ENCODE peak calls at places on chromosomes 6 and 20, in four cellular contexts. P, D, L and S are unnamed samples.

GRCh38 chr6:72464246-72464645 is 157.6 kb upstream of the KCNQ5 start:
- DNase-seq in D (no peak), L (no peak), P (no peak), S (no peak)

GRCh38 chr6:169189227-169189626 is 64.4 kb downstream of the THBS2 start:
- DNase-seq in P (no peak), D (no peak), L (no peak), S (no peak)

GRCh38 chr6:5085638-5086293 is 625 bp downstream of the PPP1R3G start:
- DNase-seq in L (peak; percentile 29), P (no peak), D (no peak), S (no peak)

GRCh38 chr6:82980086-82980485 is 85.6 kb downstream of the UBE3D start:
- DNase-seq in L (no peak), D (no peak), P (no peak), S (no peak)

GRCh38 chr6:15945593-15946159 is 183.2 kb upstream of the MYLIP start:
- DNase-seq in L (no peak), D (no peak), P (no peak), S (no peak)

GRCh38 chr6:54980511-54981275 is 134.1 kb downstream of the FAM83B start:
- DNase-seq in D (no peak), P (no peak), L (no peak), S (no peak)

GRCh38 chr6:111237757-111238260 is 150.5 kb downstream of the SLC16A10 start:
- DNase-seq in P (no peak), L (no peak), D (no peak), S (no peak)

GRCh38 chr6:12289655-12290489 is at the start of gene EDN1:
- DNase-seq in L (peak; percentile 85), D (peak; percentile 77), P (peak; percentile 80), S (no peak)

GRCh38 chr6:43993881-43994523 is 133.2 kb downstream of the MRPL14 start:
- DNase-seq in P (no peak), L (no peak), D (peak; percentile 15), S (no peak)

GRCh38 chr6:130841128-130841728 is 14.0 kb downstream of the SMLR1 start:
- DNase-seq in P (no peak), L (no peak), D (no peak), S (no peak)

GRCh38 chr6:166595061-166595780 is 8.7 kb upstream of the RAMACL start:
- DNase-seq in L (no peak), P (no peak), D (no peak), S (no peak)
- H3K4me3 ChIP-seq in L (no peak overlapping the region), P (no peak overlapping the region), D (no peak overlapping the region), S (no peak overlapping the region)

GRCh38 chr6:57172136-57173055 is at the start of gene BAG2:
- DNase-seq in D (peak; percentile 93), L (peak; percentile 88), P (peak; percentile 83), S (peak; percentile 78)
- H3K27ac ChIP-seq in D (peak within 1 kb of the TSS; percentile 90), L (peak within 1 kb of the TSS; percentile 93), P (peak within 1 kb of the TSS; percentile 88), S (peak within 1 kb of the TSS; percentile 91)

DNA sequence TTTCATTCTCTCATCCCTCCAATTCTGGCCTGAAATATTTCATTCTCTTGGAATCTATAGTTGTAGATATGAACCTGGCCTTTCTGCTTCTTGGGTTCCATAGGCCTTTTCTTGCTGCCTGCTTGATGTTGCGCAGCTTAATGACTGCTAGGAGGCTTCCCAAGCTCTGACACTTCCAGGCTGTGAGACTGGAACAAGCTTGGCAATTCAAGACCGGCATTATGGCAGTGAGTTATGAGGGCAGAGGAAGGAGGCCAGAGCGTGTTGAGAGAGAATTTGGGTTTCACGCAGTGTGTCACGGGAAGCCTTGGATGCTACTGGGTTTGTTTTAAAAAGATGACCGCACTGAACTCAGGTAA is 948 bp upstream of the DNAJC5 start:
- DNase-seq in P (no peak), L (no peak), D (no peak), S (no peak)
- H3K4me3 ChIP-seq in P (no peak overlapping the region), L (no peak overlapping the region), D (peak overlapping the region; percentile 81), S (peak overlapping the region; percentile 91)

GRCh38 chr20:10644458-10645204 is 29.2 kb downstream of the JAG1 start:
- DNase-seq in D (peak; percentile 16), L (no peak), P (no peak), S (no peak)
- H3K27ac ChIP-seq in D (peak overlapping the region; percentile 99), L (no peak overlapping the region), P (peak overlapping the region; percentile 22), S (peak overlapping the region; percentile 100)

GRCh38 chr20:57131077-57131476 is 135.4 kb downstream of the BMP7 start:
- DNase-seq in D (no peak), P (no peak), L (no peak), S (no peak)

GRCh38 chr20:57128051-57128757 is 138.2 kb downstream of the BMP7 start:
- DNase-seq in P (no peak), D (no peak), L (no peak), S (no peak)

GRCh38 chr20:57130160-57130772 is 136.2 kb downstream of the BMP7 start:
- DNase-seq in D (no peak), P (peak; percentile 33), L (no peak), S (no peak)

GRCh38 chr20:57131601-57132391 is 134.6 kb downstream of the BMP7 start:
- DNase-seq in L (no peak), P (no peak), D (no peak), S (no peak)

GRCh38 chr20:57129303-57129702 is 137.1 kb downstream of the BMP7 start:
- DNase-seq in L (no peak), D (no peak), P (no peak), S (no peak)
- H3K4me3 ChIP-seq in L (no peak overlapping the region), D (no peak overlapping the region), P (no peak overlapping the region), S (no peak overlapping the region)

GRCh38 chr6:89347825-89348224 is 4.7 kb downstream of the UBE2J1 start:
- DNase-seq in D (no peak), L (no peak), P (no peak), S (no peak)
- H3K27ac ChIP-seq in D (no peak overlapping the region), L (no peak overlapping the region), P (no peak overlapping the region), S (no peak overlapping the region)

DNA sequence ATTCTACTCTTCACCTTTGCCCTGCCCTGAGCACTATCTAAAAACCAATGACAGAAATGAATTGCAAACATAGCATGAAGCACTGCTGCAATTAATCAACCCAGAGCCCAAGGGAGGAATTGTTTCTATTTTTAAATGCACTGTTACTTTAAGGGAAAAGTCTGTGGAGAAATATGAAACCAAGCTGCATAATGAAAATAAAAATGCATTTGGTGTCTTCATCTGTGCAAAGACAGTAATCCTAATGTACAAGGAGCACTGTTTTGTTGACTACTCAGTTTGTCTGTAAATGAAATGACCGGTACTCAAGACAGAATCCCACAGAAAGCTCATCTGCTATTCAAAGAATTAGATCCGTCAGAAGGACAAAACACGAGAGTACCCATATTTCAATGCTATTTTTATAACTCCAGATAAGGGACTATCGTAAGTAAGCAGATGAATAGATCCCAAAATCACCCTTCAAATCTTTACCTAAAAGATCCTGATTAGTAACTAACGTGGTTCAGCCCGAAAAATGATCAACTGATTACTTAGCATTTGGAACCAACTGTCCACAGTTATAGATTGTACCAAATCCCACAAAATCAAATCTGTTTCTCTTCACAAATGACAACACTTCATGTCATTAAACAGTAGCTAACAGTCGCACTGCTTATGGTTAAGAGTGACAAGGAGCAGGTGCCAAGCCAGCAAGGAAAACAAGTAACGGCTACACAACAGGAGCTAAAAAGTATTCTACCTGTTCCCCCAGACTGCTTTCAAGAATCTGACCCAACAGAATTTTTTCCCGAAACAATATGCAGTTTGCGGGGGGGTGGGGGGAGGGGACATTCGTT is 2.4 kb downstream of the KIF13A start:
- DNase-seq in P (no peak), L (no peak), D (no peak), S (no peak)
- H3K4me3 ChIP-seq in P (no peak overlapping the region), L (peak overlapping the region; percentile 52), D (peak overlapping the region; percentile 91), S (peak overlapping the region; percentile 72)

DNA sequence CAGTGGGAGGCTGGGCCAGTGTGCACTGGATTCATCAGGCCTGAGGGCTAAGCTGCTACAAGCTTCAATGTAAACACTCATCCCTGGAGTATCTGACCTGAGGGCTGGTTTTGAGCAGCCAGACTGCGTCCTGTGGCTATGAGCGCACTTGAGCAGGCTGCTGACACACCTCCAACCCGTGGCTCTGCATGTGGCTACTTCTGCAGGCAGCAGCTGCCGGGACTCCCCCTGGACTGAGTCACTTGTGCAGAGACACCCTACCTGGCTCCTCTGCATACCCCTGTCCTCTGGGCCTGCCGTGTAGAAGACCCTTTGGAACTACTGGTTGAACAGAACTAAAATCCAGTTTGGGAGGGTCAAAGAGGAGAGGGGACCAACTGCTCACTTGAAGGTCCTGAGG is 172.0 kb downstream of the SCP2D1 start:
- DNase-seq in D (no peak), P (no peak), L (no peak), S (peak; percentile 46)
- H3K27ac ChIP-seq in D (peak overlapping the region; percentile 47), P (no peak overlapping the region), L (peak overlapping the region; percentile 55), S (no peak overlapping the region)

GRCh38 chr6:100464910-100465700 is at the start of gene SIM1:
- DNase-seq in P (no peak), L (peak; percentile 31), D (peak; percentile 41), S (no peak)

GRCh38 chr6:100462990-100463684 is 1.6 kb downstream of the SIM1 start:
- DNase-seq in L (no peak), D (no peak), P (no peak), S (no peak)

GRCh38 chr6:100465701-100466409 is 1.1 kb upstream of the SIM1 start:
- DNase-seq in L (no peak), P (no peak), D (no peak), S (no peak)

GRCh38 chr6:100463685-100464161 is 998 bp downstream of the SIM1 start:
- DNase-seq in D (no peak), P (no peak), L (no peak), S (no peak)

DNA sequence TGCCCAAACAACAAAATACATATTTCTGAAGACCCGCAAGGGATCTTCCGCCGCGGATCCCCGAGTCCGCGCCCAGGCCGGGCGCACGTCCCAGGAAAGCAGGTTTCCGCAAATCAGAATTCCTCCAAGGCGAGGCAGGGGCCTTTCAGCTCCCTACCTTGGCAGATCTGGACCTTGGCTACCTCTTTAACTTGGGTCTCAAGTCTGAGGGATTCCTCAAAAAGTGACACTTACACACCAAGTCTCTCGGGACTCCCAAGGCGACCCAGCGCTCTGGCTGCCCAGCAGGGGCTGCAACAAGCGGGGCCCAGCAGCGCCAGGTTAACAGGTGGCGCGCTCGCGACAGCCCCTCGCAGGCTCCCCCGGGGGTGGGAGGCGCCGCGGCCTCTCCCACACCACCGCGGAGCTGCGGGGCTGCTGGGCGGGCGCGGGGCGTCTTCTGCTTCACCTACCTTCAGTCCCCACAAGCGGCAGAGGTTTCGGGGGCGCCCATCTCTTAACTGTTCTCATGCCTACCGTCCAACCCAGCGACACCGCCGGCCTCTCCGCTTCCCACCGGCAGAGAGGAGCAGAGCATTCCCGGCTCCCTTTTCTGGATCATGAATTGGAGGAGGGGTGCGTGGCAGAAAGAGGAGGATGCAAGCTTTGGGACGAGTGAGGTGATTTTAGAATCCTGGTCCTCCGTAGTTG is 414 bp downstream of the SIM1 start:
- DNase-seq in D (no peak), L (no peak), P (no peak), S (no peak)
- H3K4me3 ChIP-seq in D (peak overlapping the region; percentile 29), L (no peak overlapping the region), P (no peak overlapping the region), S (peak overlapping the region; percentile 41)